ENCODE peak calls at places on chromosomes 13 and 19, in five cellular contexts. S, T, W, K and Q are unnamed samples.

GRCh38 chr19:18428837-18429674 is 8.9 kb downstream of the ISYNA1 start:
- DNase-seq in S (no peak), T (peak; percentile 82), W (no peak), K (peak; percentile 82), Q (peak; percentile 77)

GRCh38 chr19:45103200-45103624 is 10.2 kb downstream of the PPP1R37 start:
- DNase-seq in S (no peak), T (peak; percentile 19), W (no peak), K (peak; percentile 21), Q (no peak)

GRCh38 chr13:91312324-91312723 is 35.2 kb upstream of the MIR17HG start:
- DNase-seq in S (no peak), T (no peak), W (no peak), K (no peak), Q (no peak)

GRCh38 chr13:80572308-80572676 is 231.4 kb upstream of the SPRY2 start:
- DNase-seq in S (no peak), T (no peak), W (no peak), K (no peak), Q (no peak)

GRCh38 chr13:69595181-69595580 is 512.4 kb upstream of the ATXN8OS start:
- DNase-seq in S (no peak), T (no peak), W (no peak), K (no peak), Q (no peak)

GRCh38 chr19:9883231-9883758 is 48.2 kb downstream of the PIN1 start:
- DNase-seq in S (no peak), T (no peak), W (no peak), K (peak; percentile 38), Q (no peak)

GRCh38 chr13:90896022-90896421 is 451.5 kb upstream of the MIR17HG start:
- DNase-seq in S (no peak), T (no peak), W (no peak), K (no peak), Q (no peak)

GRCh38 chr13:59269476-59269875 is 894.3 kb downstream of the DIAPH3 start:
- DNase-seq in S (no peak), T (no peak), W (no peak), K (peak; percentile 77), Q (no peak)

GRCh38 chr19:35696835-35697234 is 7.5 kb upstream of the ZBTB32 start:
- DNase-seq in S (no peak), T (no peak), W (peak; percentile 70), K (no peak), Q (no peak)

GRCh38 chr13:111854403-111854802 is 212.5 kb upstream of the SOX1 start:
- DNase-seq in S (no peak), T (no peak), W (no peak), K (no peak), Q (no peak)

GRCh38 chr13:48221301-48222190 is 11.5 kb upstream of the ITM2B start:
- DNase-seq in S (no peak), T (no peak), W (no peak), K (no peak), Q (no peak)

GRCh38 chr13:45295536-45295935 is 45.4 kb downstream of the TPT1 start:
- DNase-seq in S (no peak), T (no peak), W (no peak), K (no peak), Q (no peak)

GRCh38 chr19:17965370-17966114 is 1.4 kb upstream of the KCNN1 start:
- DNase-seq in S (no peak), T (no peak), W (no peak), K (no peak), Q (no peak)

GRCh38 chr19:33350538-33351309 is 22.8 kb upstream of the CEBPG start:
- DNase-seq in S (no peak), T (no peak), W (no peak), K (peak; percentile 69), Q (no peak)

GRCh38 chr13:105031306-105031705 is 1504.2 kb downstream of the EFNB2 start:
- DNase-seq in S (no peak), T (no peak), W (no peak), K (no peak), Q (no peak)

GRCh38 chr13:108551674-108552073 is 77.7 kb upstream of the MYO16 start:
- DNase-seq in S (no peak), T (no peak), W (no peak), K (no peak), Q (no peak)

GRCh38 chr13:91904597-91904996 is 506.2 kb downstream of the GPC5 start:
- DNase-seq in S (no peak), T (no peak), W (peak; percentile 16), K (no peak), Q (no peak)

GRCh38 chr19:44548736-44549135 is 19.3 kb upstream of the CEACAM20 start:
- DNase-seq in S (peak; percentile 10), T (no peak), W (no peak), K (peak; percentile 10), Q (no peak)

GRCh38 chr19:1854542-1855039 is 6.3 kb upstream of the REXO1 start:
- DNase-seq in S (no peak), T (no peak), W (no peak), K (no peak), Q (peak; percentile 52)

GRCh38 chr13:73082471-73082870 is 23.7 kb downstream of the KLF5 start:
- DNase-seq in S (no peak), T (no peak), W (no peak), K (no peak), Q (no peak)

GRCh38 chr19:3154957-3155736 is 19.3 kb downstream of the GNA15 start:
- DNase-seq in S (peak; percentile 81), T (peak; percentile 57), W (peak; percentile 88), K (peak; percentile 99), Q (peak; percentile 49)

GRCh38 chr13:24276310-24276709 is 33.1 kb upstream of the C1QTNF9 start:
- DNase-seq in S (no peak), T (no peak), W (peak; percentile 42), K (no peak), Q (no peak)

GRCh38 chr13:24274452-24274971 is 34.9 kb upstream of the C1QTNF9 start:
- DNase-seq in S (no peak), T (peak; percentile 43), W (peak; percentile 88), K (peak; percentile 43), Q (no peak)

GRCh38 chr13:24273926-24274325 is 35.5 kb upstream of the C1QTNF9 start:
- DNase-seq in S (no peak), T (no peak), W (no peak), K (no peak), Q (no peak)

GRCh38 chr13:24272452-24273161 is 36.8 kb upstream of the C1QTNF9 start:
- DNase-seq in S (peak; percentile 65), T (no peak), W (no peak), K (no peak), Q (peak; percentile 42)

DNA sequence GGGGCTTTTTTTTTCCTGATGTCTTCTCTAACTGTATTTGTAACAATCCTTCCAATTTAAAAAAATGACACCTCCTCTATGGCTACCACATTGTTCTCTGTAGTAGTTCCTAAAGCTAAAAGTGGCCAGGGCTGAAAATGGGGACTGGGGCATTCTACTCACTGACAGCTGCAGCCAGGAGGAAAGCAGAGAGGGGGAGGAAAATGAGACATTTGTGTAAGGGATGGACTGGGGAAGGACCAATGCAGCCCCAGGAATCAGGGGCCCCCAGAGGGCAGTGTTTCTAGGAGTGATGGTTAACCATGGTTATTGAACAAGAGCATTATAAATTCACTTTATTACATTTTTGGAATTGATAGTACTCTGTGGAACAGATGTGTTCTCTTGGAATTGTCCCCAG is 34.3 kb upstream of the C1QTNF9 start:
- DNase-seq in S (no peak), T (no peak), W (no peak), K (no peak), Q (no peak)
- H3K27ac ChIP-seq in S (no peak overlapping the region), T (peak overlapping the region; percentile 7), W (peak overlapping the region; percentile 93), K (no peak overlapping the region), Q (peak overlapping the region; percentile 38)

GRCh38 chr19:14094854-14095253 is 4.3 kb upstream of the SAMD1 start:
- DNase-seq in S (no peak), T (no peak), W (no peak), K (no peak), Q (no peak)

GRCh38 chr19:14093117-14093784 is 2.7 kb upstream of the SAMD1 start:
- DNase-seq in S (no peak), T (no peak), W (no peak), K (no peak), Q (no peak)

GRCh38 chr19:14096272-14096992 is 5.9 kb upstream of the SAMD1 start:
- DNase-seq in S (no peak), T (no peak), W (no peak), K (no peak), Q (no peak)

GRCh38 chr19:14101003-14101545 is 10.5 kb upstream of the SAMD1 start:
- DNase-seq in S (no peak), T (no peak), W (no peak), K (no peak), Q (no peak)

GRCh38 chr19:14097532-14098151 is 7.1 kb upstream of the SAMD1 start:
- DNase-seq in S (no peak), T (no peak), W (no peak), K (no peak), Q (no peak)
- TF ChIP-seq CTCF in S (no peak), T (no peak), W (no peak), K (peak; percentile 10), Q (no peak)

GRCh38 chr13:99982021-99982740 is 597 bp downstream of the ZIC2 start:
- DNase-seq in S (no peak), T (no peak), W (no peak), K (no peak), Q (no peak)
- H3K27ac ChIP-seq in S (no peak overlapping the region), T (no peak overlapping the region), W (no peak overlapping the region), K (no peak overlapping the region), Q (no peak overlapping the region)

DNA sequence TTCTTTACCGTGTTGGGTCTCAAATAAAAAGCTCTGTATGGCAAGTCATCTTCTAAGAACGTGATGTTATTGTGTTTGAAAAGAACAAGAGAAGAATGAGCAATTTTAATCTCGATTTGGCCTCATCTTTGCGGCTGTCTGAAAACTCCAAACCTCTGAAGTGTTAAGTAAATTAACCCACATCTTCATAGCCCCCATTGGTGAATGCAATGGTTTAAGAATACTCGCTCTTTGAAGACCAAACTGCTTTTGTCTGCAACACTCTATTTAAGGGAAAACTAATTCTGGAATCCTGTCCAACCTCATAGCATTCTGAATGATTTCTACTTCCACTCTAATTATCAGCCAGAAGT is 56.9 kb upstream of the SCEL start:
- DNase-seq in S (no peak), T (no peak), W (no peak), K (no peak), Q (no peak)
- TF ChIP-seq CTCF in S (no peak), T (peak; percentile 8), W (no peak), K (no peak), Q (no peak)

GRCh38 chr19:38918526-38918925 is 6.5 kb upstream of the CCER2 start:
- DNase-seq in S (no peak), T (no peak), W (no peak), K (no peak), Q (no peak)

GRCh38 chr19:38921420-38922274 is 8.9 kb downstream of the SARS2 start:
- DNase-seq in S (no peak), T (no peak), W (no peak), K (no peak), Q (no peak)

GRCh38 chr19:38920529-38921419 is 8.8 kb upstream of the CCER2 start:
- DNase-seq in S (no peak), T (no peak), W (no peak), K (no peak), Q (no peak)

GRCh38 chr19:38917921-38918491 is 6.0 kb upstream of the CCER2 start:
- DNase-seq in S (no peak), T (no peak), W (no peak), K (peak; percentile 15), Q (no peak)

GRCh38 chr19:38919837-38920528 is 8.0 kb upstream of the CCER2 start:
- DNase-seq in S (no peak), T (no peak), W (no peak), K (no peak), Q (no peak)
- H3K27ac ChIP-seq in S (no peak overlapping the region), T (no peak overlapping the region), W (no peak overlapping the region), K (no peak overlapping the region), Q (no peak overlapping the region)